ENCODE peak calls at places on chromosomes 13 and 19, in six cellular contexts. E, S, O, T, Z and K are unnamed samples.

GRCh38 chr19:51078731-51079130 is 4.0 kb downstream of the KLK14 start:
- DNase-seq in O (no peak), Z (no peak), S (no peak), T (no peak), E (no peak), K (no peak)

GRCh38 chr13:31101511-31102170 is 60.1 kb downstream of the HSPH1 start:
- DNase-seq in S (peak; percentile 40), Z (no peak), T (no peak), E (no peak), O (no peak), K (no peak)

GRCh38 chr13:32894589-32895001 is 121.6 kb upstream of the KL start:
- DNase-seq in E (no peak), O (no peak), S (no peak), T (peak; percentile 74), Z (no peak), K (no peak)

GRCh38 chr13:30156826-30157615 is 150.3 kb downstream of the KATNAL1 start:
- DNase-seq in S (no peak), O (no peak), Z (no peak), T (no peak), E (no peak), K (no peak)

GRCh38 chr13:48831248-48831647 is 144.5 kb upstream of the FNDC3A start:
- DNase-seq in S (no peak), O (no peak), E (no peak), Z (no peak), T (peak; percentile 31), K (no peak)

GRCh38 chr13:45119469-45119989 is 781 bp upstream of the GTF2F2 start:
- DNase-seq in T (peak; percentile 77), S (no peak), O (peak; percentile 29), Z (no peak), E (no peak), K (no peak)

GRCh38 chr13:51557875-51558604 is 26.2 kb upstream of the WDFY2 start:
- DNase-seq in Z (peak; percentile 5), O (peak; percentile 26), E (no peak), T (peak; percentile 88), S (no peak), K (peak; percentile 44)

GRCh38 chr13:70893832-70894231 is 785.6 kb upstream of the KLHL1 start:
- DNase-seq in E (no peak), T (no peak), O (no peak), S (no peak), Z (no peak), K (no peak)

GRCh38 chr19:6126335-6126974 is 9.0 kb upstream of the ACSBG2 start:
- DNase-seq in S (no peak), E (no peak), T (peak; percentile 71), Z (peak; percentile 86), O (no peak), K (no peak)

GRCh38 chr13:77507931-77508776 is 27.4 kb upstream of the SCEL start:
- DNase-seq in E (no peak), T (peak; percentile 49), O (no peak), S (no peak), Z (peak; percentile 38), K (no peak)

GRCh38 chr19:33788676-33789075 is 8.0 kb upstream of the KCTD15 start:
- DNase-seq in E (no peak), Z (no peak), T (no peak), S (no peak), O (no peak), K (no peak)

GRCh38 chr13:38520041-38520440 is 166.8 kb upstream of the FREM2 start:
- DNase-seq in E (no peak), Z (no peak), O (no peak), T (no peak), S (no peak), K (no peak)

GRCh38 chr13:110374644-110375370 is 67.7 kb downstream of the COL4A2 start:
- DNase-seq in S (no peak), O (no peak), T (no peak), E (no peak), Z (no peak), K (no peak)
- H3K4me1 ChIP-seq in S (no peaks in the 10 kb centered on the region), O (peaks cover 9% of the 10 kb centered on the region), T (peaks cover 24% of the 10 kb centered on the region), E (peaks cover 8% of the 10 kb centered on the region), Z (peaks cover 28% of the 10 kb centered on the region), K (peaks cover 19% of the 10 kb centered on the region)

GRCh38 chr19:47130120-47130588 is 481 bp upstream of the SAE1 start:
- DNase-seq in S (no peak), Z (no peak), O (no peak), T (no peak), E (no peak), K (no peak)
- TF ChIP-seq POLR2A in S (no peak), Z (no peak), O (no peak), T (no peak), E (no peak), K (no peak)

GRCh38 chr13:79853258-79853657 is 372.3 kb downstream of the NDFIP2 start:
- DNase-seq in O (no peak), E (no peak), Z (no peak), T (no peak), S (no peak), K (no peak)
- H3K4me1 ChIP-seq in O (no peaks in the 10 kb centered on the region), E (no peaks in the 10 kb centered on the region), Z (no peaks in the 10 kb centered on the region), T (no peaks in the 10 kb centered on the region), S (no peaks in the 10 kb centered on the region), K (no peaks in the 10 kb centered on the region)

GRCh38 chr19:55044286-55044685 is 6.2 kb upstream of the GP6 start:
- DNase-seq in E (no peak), O (no peak), S (peak; percentile 68), Z (no peak), T (no peak), K (no peak)

GRCh38 chr19:55042688-55043087 is 4.6 kb upstream of the GP6 start:
- DNase-seq in E (no peak), O (no peak), T (no peak), S (no peak), Z (no peak), K (no peak)

GRCh38 chr19:55041244-55041626 is 3.2 kb upstream of the GP6 start:
- DNase-seq in S (no peak), T (no peak), O (no peak), Z (no peak), E (no peak), K (no peak)

GRCh38 chr19:55042344-55042678 is 4.2 kb upstream of the GP6 start:
- DNase-seq in Z (no peak), O (no peak), E (no peak), S (no peak), T (no peak), K (no peak)

GRCh38 chr19:55041627-55042343 is 3.7 kb upstream of the GP6 start:
- DNase-seq in Z (no peak), E (no peak), T (no peak), O (no peak), S (no peak), K (no peak)
- TF ChIP-seq POLR2A in Z (no peak), E (no peak), T (no peak), O (no peak), S (no peak), K (no peak)

GRCh38 chr13:114106991-114107685 is 25.3 kb downstream of the RASA3 start:
- DNase-seq in S (no peak), Z (no peak), O (no peak), T (no peak), E (peak; percentile 12), K (peak; percentile 13)

GRCh38 chr13:114105351-114106225 is 26.8 kb downstream of the RASA3 start:
- DNase-seq in S (no peak), E (peak; percentile 12), Z (no peak), T (no peak), O (no peak), K (peak; percentile 15)

GRCh38 chr13:114108141-114108761 is 24.2 kb downstream of the RASA3 start:
- DNase-seq in Z (no peak), S (peak; percentile 76), O (no peak), E (peak; percentile 11), T (no peak), K (peak; percentile 15)

GRCh38 chr13:114107686-114108081 is 24.7 kb downstream of the RASA3 start:
- DNase-seq in Z (no peak), E (no peak), T (peak; percentile 91), S (peak; percentile 60), O (no peak), K (peak; percentile 13)

GRCh38 chr13:114106526-114106925 is 25.9 kb downstream of the RASA3 start:
- DNase-seq in Z (no peak), T (no peak), E (peak; percentile 1), S (no peak), O (no peak), K (no peak)
- H3K4me1 ChIP-seq in Z (no peaks in the 10 kb centered on the region), T (peaks cover 48% of the 10 kb centered on the region), E (peaks cover 38% of the 10 kb centered on the region), S (peaks cover 22% of the 10 kb centered on the region), O (no peaks in the 10 kb centered on the region), K (no peaks in the 10 kb centered on the region)

DNA sequence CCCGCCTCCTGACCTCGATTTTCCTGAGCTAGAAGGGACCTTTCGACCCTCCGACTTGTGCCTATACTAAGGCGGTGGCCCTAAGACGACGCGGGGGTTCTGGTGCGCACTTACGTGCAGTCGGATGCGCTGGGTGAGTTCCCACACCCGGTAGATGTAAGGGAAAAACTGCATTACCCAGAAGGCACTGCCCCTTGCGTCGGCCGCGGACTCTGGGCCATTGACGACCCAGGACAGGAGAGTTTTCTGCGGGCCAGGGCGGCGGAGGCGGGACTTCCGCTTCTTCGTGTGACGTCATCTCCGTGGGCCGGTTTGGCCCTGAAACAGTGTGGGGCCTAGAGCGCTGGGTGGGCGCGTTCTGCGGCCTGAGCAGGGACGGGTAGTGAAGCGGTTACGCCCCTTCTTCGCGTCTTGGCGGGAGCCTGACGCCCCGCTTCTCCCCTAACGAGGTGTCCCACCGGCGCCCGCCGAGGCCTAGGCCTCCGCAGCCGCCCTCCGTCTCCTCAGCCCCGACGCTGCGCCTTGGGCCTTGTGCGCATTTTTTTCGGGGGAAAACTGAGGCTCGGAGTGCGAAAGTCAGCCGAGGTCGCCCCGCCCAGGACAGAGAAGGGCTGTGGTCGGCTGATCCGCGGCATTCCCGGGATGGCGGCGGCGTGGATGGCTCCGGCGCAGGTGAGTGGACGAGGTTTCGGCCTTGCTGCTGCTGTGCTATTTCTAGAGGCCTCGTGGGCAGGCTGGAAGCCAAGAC is at the start of gene ZNF460:
- DNase-seq in Z (peak; percentile 99), T (peak; percentile 97), O (peak; percentile 97), S (peak; percentile 98), E (peak; percentile 89), K (peak; percentile 97)
- TF ChIP-seq POLR2A in Z (peak; percentile 62), T (peak; percentile 91), O (peak; percentile 80), S (peak; percentile 60), E (peak; percentile 17), K (peak; percentile 75)

GRCh38 chr19:2612619-2613249 is 89.8 kb downstream of the GNG7 start:
- DNase-seq in T (no peak), E (no peak), Z (no peak), O (no peak), S (no peak), K (no peak)
- H3K4me1 ChIP-seq in T (no peaks in the 10 kb centered on the region), E (peaks cover 7% of the 10 kb centered on the region), Z (peaks cover 15% of the 10 kb centered on the region), O (no peaks in the 10 kb centered on the region), S (peaks cover 25% of the 10 kb centered on the region), K (no peaks in the 10 kb centered on the region)

GRCh38 chr19:461664-462551 is 1.1 kb upstream of the SHC2 start:
- DNase-seq in S (no peak), O (peak; percentile 62), E (no peak), T (no peak), Z (no peak), K (peak; percentile 29)
- TF ChIP-seq POLR2A in S (no peak), O (no peak), E (no peak), T (no peak), Z (no peak), K (peak; percentile 11)

DNA sequence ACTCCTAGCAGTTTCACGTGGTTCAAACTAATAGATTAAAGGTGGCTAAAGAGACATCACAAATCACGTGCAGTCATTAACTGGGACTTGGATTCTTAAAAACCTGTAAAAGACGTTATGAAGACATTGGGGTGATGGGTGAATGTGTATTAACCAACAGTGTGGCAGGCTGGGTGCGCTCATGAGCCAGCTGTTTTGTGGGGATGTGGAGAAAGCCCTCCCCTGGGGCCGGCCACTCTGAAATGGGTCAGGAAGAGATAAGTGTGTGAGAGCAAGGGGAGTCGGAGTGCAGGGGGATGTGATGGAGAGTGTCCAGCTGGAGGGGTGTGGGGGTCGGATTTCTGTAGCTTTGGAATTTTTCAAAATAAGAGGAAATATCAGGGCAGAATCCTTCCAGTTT is 10.4 kb downstream of the UPF1 start:
- DNase-seq in O (no peak), S (no peak), Z (no peak), T (no peak), E (no peak), K (peak; percentile 16)
- H3K4me1 ChIP-seq in O (peaks cover 30% of the 10 kb centered on the region), S (peaks cover 82% of the 10 kb centered on the region), Z (peaks cover 4% of the 10 kb centered on the region), T (peaks cover 33% of the 10 kb centered on the region), E (peaks cover 32% of the 10 kb centered on the region), K (peaks cover 32% of the 10 kb centered on the region)